ENCODE peak calls at places on chromosome 1, in four cellular contexts. V is neural crest cell, Q is foreskin melanocyte, A is GM19239. U is an unnamed sample.

GRCh38 chr1:25559996-25560395 is 16.6 kb downstream of the LDLRAP1 start:
- DNase-seq in V (no peak), Q (no peak), A (no peak), U (no peak)

GRCh38 chr1:207891148-207891547 is 19.8 kb downstream of the CD34 start:
- DNase-seq in V (no peak), Q (no peak), A (no peak), U (no peak)

GRCh38 chr1:8302181-8302681 is 15.7 kb upstream of the SLC45A1 start:
- DNase-seq in V (no peak), Q (peak; percentile 25), A (no peak), U (no peak)

GRCh38 chr1:108708726-108709660 is 3.7 kb upstream of the FNDC7 start:
- DNase-seq in V (no peak), Q (no peak), A (no peak), U (no peak)

GRCh38 chr1:225813250-225813964 is 3.5 kb downstream of the EPHX1 start:
- DNase-seq in V (no peak), Q (peak; percentile 31), A (no peak), U (peak; percentile 21)

GRCh38 chr1:172638249-172638648 is 20.7 kb upstream of the FASLG start:
- DNase-seq in V (no peak), Q (no peak), A (no peak), U (no peak)

GRCh38 chr1:77060000-77060399 is 159.2 kb downstream of the PIGK start:
- DNase-seq in V (no peak), Q (no peak), A (no peak), U (peak; percentile 42)

GRCh38 chr1:117664314-117664713 is 58.5 kb downstream of the TENT5C start:
- DNase-seq in V (no peak), Q (no peak), A (peak; percentile 64), U (no peak)

GRCh38 chr1:152313970-152314369 is 11.1 kb downstream of the FLG start:
- DNase-seq in V (no peak), Q (no peak), A (no peak), U (no peak)